ENCODE peak calls at places on chromosome 1, in nine cellular contexts. I is A549; N is left ventricle myocardium inferior; V is suprapubic skin; P is uterus; O is cardiac muscle cell; L is neural progenitor cell; H is CD4-positive, alpha-beta T cell; K is IMR-90. X is an unnamed sample.

GRCh38 chr1:94559921-94560320 is 18.4 kb upstream of the F3 start:
- DNase-seq in I (no peak), N (no peak), V (no peak), P (no peak), O (no peak), L (no peak), H (no peak), K (no peak), X (no peak)

GRCh38 chr1:212401042-212401441 is 13.6 kb downstream of the PACC1 start:
- DNase-seq in I (no peak), N (no peak), V (no peak), P (no peak), O (no peak), L (no peak), H (no peak), K (no peak), X (no peak)

GRCh38 chr1:1304331-1305299 is 3.1 kb downstream of the ACAP3 start:
- DNase-seq in I (no peak), N (peak; percentile 80), V (peak; percentile 91), P (peak; percentile 93), O (peak; percentile 81), L (peak; percentile 69), H (no peak), K (peak; percentile 84), X (peak; percentile 83)

GRCh38 chr1:199490804-199491527 is 536.5 kb upstream of the NR5A2 start:
- DNase-seq in I (no peak), N (no peak), V (no peak), P (no peak), O (peak; percentile 1), L (no peak), H (no peak), K (peak; percentile 75), X (peak; percentile 73)

GRCh38 chr1:119482517-119483425 is 24.2 kb upstream of the HSD3B1 start:
- DNase-seq in I (no peak), N (no peak), V (no peak), P (no peak), O (no peak), L (no peak), H (no peak), K (no peak), X (no peak)

GRCh38 chr1:236063919-236064673 is 794 bp downstream of the NID1 start:
- DNase-seq in I (peak; percentile 43), N (peak; percentile 68), V (peak; percentile 86), P (peak; percentile 71), O (peak; percentile 83), L (peak; percentile 63), H (peak; percentile 9), K (peak; percentile 63), X (peak; percentile 44)

GRCh38 chr1:53087332-53088285 is 25.6 kb downstream of the PODN start:
- DNase-seq in I (no peak), N (no peak), V (no peak), P (no peak), O (no peak), L (peak; percentile 77), H (no peak), K (no peak), X (no peak)

GRCh38 chr1:185934476-185935189 is 200.4 kb downstream of the HMCN1 start:
- DNase-seq in I (no peak), N (no peak), V (no peak), P (no peak), O (peak; percentile 71), L (no peak), H (no peak), K (peak; percentile 79), X (no peak)

GRCh38 chr1:86317926-86318325 is 78.2 kb downstream of the ODF2L start:
- DNase-seq in I (no peak), N (no peak), V (no peak), P (no peak), O (no peak), L (no peak), H (no peak), K (no peak), X (no peak)

GRCh38 chr1:170864238-170864637 is 71.1 kb upstream of the MROH9 start:
- DNase-seq in I (no peak), N (peak; percentile 14), V (no peak), P (no peak), O (peak; percentile 57), L (no peak), H (no peak), K (peak; percentile 3), X (no peak)

GRCh38 chr1:85581802-85582686 is 1.5 kb downstream of the CCN1 start:
- DNase-seq in I (no peak), N (peak; percentile 22), V (no peak), P (peak; percentile 66), O (peak; percentile 87), L (peak; percentile 66), H (no peak), K (peak; percentile 76), X (peak; percentile 59)

GRCh38 chr1:155983191-155984023 is 5.1 kb upstream of the ARHGEF2 start:
- DNase-seq in I (no peak), N (peak; percentile 80), V (no peak), P (peak; percentile 85), O (peak; percentile 99), L (peak; percentile 45), H (no peak), K (peak; percentile 99), X (peak; percentile 75)
- TF ChIP-seq CTCF in I (no peak), N (no peak), V (no peak), P (no peak), O (peak; percentile 15), L (no peak), H (no peak), K (peak; percentile 11), X (no peak)

GRCh38 chr1:40508375-40509341 is at the start of gene EXO5:
- DNase-seq in I (peak; percentile 24), N (peak; percentile 86), V (peak; percentile 89), P (peak; percentile 62), O (peak; percentile 85), L (peak; percentile 57), H (peak; percentile 78), K (peak; percentile 69), X (peak; percentile 58)
- H3K27ac ChIP-seq in I (peak within 1 kb of the TSS; percentile 91), N (peak within 1 kb of the TSS; percentile 83), V (peak within 1 kb of the TSS; percentile 2), P (peak within 1 kb of the TSS; percentile 75), O (peak within 1 kb of the TSS; percentile 31), L (no peak within 1 kb of the TSS), H (peak within 1 kb of the TSS; percentile 5), K (peak within 1 kb of the TSS; percentile 79), X (peak within 1 kb of the TSS; percentile 78)

GRCh38 chr1:112727716-112728115 is 12.6 kb upstream of the PPM1J start:
- DNase-seq in I (no peak), N (no peak), V (no peak), P (no peak), O (no peak), L (no peak), H (no peak), K (peak; percentile 59), X (no peak)
- TF ChIP-seq CTCF in I (no peak), N (no peak), V (no peak), P (no peak), O (no peak), L (no peak), H (no peak), K (peak; percentile 20), X (no peak)

GRCh38 chr1:149906561-149906960 is 7.2 kb downstream of the BOLA1 start:
- DNase-seq in I (no peak), N (no peak), V (no peak), P (no peak), O (no peak), L (no peak), H (no peak), K (no peak), X (no peak)
- H3K27ac ChIP-seq in I (no peak overlapping the region), N (no peak overlapping the region), V (no peak overlapping the region), P (no peak overlapping the region), O (no peak overlapping the region), L (no peak overlapping the region), H (no peak overlapping the region), K (no peak overlapping the region), X (no peak overlapping the region)

DNA sequence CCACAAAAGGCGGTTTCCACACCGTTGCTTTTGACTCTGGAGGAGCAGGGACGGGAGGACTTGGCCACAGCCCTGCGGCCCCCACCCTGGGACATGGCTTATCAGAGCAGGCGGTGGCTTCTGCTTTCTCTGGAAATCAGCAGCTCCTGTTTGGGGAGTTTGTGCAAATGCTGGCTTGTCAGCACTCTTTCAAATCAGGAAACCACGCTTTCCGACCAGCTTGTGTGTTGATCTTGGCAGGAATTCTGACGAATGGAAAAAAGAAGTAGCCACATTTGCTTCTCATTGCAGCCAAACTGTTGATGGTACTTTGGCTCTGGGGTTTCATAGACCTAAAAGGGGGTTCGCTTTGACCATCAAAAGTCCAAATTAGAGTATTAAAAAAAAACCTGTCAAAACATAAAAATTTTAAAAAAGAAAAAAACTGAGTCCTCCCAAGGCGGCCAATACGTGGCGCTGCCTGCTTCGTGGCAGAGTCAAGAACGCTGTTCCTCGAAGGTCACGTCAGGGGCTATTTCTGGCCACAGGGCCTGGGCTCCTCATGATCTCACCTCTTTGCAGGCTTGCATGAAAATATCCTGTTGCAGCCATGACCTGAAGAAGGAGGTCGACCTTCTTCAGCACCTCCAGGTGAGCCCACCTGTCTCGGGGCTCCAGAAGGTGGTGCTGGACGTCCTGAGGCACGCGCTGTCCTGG is 80.8 kb upstream of the EFHD2 start:
- DNase-seq in I (no peak), N (peak; percentile 79), V (no peak), P (peak; percentile 59), O (peak; percentile 94), L (no peak), H (no peak), K (peak; percentile 64), X (no peak)
- TF ChIP-seq CTCF in I (no peak), N (peak; percentile 65), V (peak; percentile 13), P (no peak), O (peak; percentile 51), L (no peak), H (no peak), K (no peak), X (no peak)

GRCh38 chr1:19220991-19221390 is 10.9 kb upstream of the UBR4 start:
- DNase-seq in I (no peak), N (peak; percentile 20), V (no peak), P (no peak), O (peak; percentile 86), L (no peak), H (no peak), K (peak; percentile 66), X (no peak)
- H3K27ac ChIP-seq in I (no peak overlapping the region), N (peak overlapping the region; percentile 5), V (no peak overlapping the region), P (no peak overlapping the region), O (no peak overlapping the region), L (no peak overlapping the region), H (no peak overlapping the region), K (no peak overlapping the region), X (no peak overlapping the region)

DNA sequence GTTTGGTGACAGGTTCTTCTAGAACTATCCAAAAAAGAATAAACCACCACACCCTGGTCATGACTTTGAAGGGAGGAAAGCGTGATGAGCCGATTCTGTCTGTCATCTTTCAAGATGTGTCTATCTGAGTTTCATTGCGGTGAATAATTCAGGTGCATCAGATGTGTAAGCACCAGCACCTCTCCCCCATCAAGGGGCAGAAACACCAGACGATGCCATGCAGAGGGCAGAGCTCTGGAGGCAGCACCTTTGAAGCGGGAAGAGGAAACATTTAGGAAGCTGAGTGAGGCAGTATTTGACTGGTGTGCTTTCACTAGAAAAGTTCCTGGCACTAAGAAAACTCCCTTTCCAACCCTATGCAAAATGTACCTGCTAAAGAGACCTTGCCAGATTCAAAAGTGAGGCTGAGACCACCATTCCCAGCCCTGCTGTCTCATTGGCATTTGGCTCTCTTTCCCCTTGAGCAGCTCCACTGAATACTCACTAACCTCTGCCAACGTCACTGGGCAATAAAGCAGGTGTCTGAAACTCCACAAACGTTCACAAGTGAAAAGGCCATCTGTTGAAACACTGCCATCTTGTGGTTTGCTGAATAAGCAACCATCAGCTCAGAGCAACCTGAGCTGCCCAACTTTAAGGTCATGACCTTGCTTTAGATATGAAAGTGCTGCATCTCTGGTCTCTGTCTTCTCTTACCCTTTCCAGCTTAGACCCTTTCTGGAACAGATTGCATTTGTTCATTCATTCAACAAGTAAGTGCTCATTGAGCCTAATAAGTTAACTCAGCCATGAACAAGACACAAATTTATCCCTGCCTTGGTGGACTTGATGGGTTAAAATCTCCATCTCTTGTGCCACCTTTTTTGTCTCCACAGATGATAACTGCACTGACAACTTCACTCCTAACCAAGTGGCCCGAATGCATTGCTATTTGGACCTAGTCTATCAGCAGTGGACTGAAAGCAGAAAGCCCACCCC is 228.6 kb downstream of the PAPPA2 start:
- DNase-seq in I (peak; percentile 18), N (no peak), V (no peak), P (peak; percentile 17), O (peak; percentile 42), L (peak; percentile 80), H (no peak), K (peak; percentile 43), X (peak; percentile 42)
- TF ChIP-seq CTCF in I (peak; percentile 64), N (peak; percentile 77), V (peak; percentile 40), P (peak; percentile 51), O (peak; percentile 53), L (peak; percentile 82), H (peak; percentile 33), K (peak; percentile 58), X (peak; percentile 66)